ENCODE peak calls at places on chromosomes 13 and 19, in four cellular contexts. One of them, this sample, is unnamed.

GRCh38 chr19:47176627-47177090 is 46.0 kb downstream of the SAE1 start:
- DNase-seq in stomach: no peak
- DNase-seq in tibial nerve: peak
- DNase-seq in ovary: no peak
- DNase-seq in this sample: no peak

GRCh38 chr19:46076031-46076880 is 35.5 kb upstream of the IGFL4 start:
- DNase-seq in tibial nerve: no peak
- DNase-seq in stomach: no peak
- DNase-seq in ovary: no peak
- DNase-seq in this sample: no peak

GRCh38 chr19:41302624-41303351 is 7.2 kb upstream of the CCDC97 start:
- DNase-seq in stomach: no peak
- DNase-seq in ovary: no peak
- DNase-seq in tibial nerve: no peak
- DNase-seq in this sample: peak

GRCh38 chr19:55635856-55636440 is 4.9 kb upstream of the ZNF580 start:
- DNase-seq in ovary: no peak
- DNase-seq in stomach: no peak
- DNase-seq in tibial nerve: no peak
- DNase-seq in this sample: no peak

GRCh38 chr19:16051254-16052025 is 24.9 kb upstream of the TPM4 start:
- DNase-seq in ovary: no peak
- DNase-seq in stomach: no peak
- DNase-seq in tibial nerve: no peak
- DNase-seq in this sample: no peak

GRCh38 chr13:41267106-41267505 is 3.7 kb upstream of the MTRF1 start:
- DNase-seq in ovary: no peak
- DNase-seq in tibial nerve: no peak
- DNase-seq in stomach: no peak
- DNase-seq in this sample: no peak

GRCh38 chr19:10009269-10009665 is 1.0 kb downstream of the COL5A3 start:
- DNase-seq in stomach: peak
- DNase-seq in tibial nerve: peak
- DNase-seq in ovary: peak
- DNase-seq in this sample: peak

GRCh38 chr13:95296326-95296939 is 4.8 kb downstream of the ABCC4 start:
- DNase-seq in stomach: peak
- DNase-seq in ovary: no peak
- DNase-seq in tibial nerve: no peak
- DNase-seq in this sample: peak

GRCh38 chr19:2084993-2085720 is 11.0 kb downstream of the MOB3A start:
- DNase-seq in tibial nerve: peak
- DNase-seq in stomach: peak
- DNase-seq in ovary: no peak
- DNase-seq in this sample: peak

GRCh38 chr13:42548731-42549554 is 25.0 kb upstream of the TNFSF11 start:
- DNase-seq in ovary: no peak
- DNase-seq in tibial nerve: no peak
- DNase-seq in stomach: peak
- DNase-seq in this sample: peak

GRCh38 chr19:35963514-35963913 is 27.3 kb downstream of the LRFN3 start:
- DNase-seq in tibial nerve: no peak
- DNase-seq in stomach: no peak
- DNase-seq in ovary: peak
- DNase-seq in this sample: no peak

GRCh38 chr19:3480383-3481091 is at the start of gene SMIM24:
- DNase-seq in tibial nerve: no peak
- DNase-seq in stomach: peak
- DNase-seq in ovary: no peak
- DNase-seq in this sample: peak

GRCh38 chr19:47351545-47351944 is 2.4 kb downstream of the DHX34 start:
- DNase-seq in ovary: no peak
- DNase-seq in tibial nerve: no peak
- DNase-seq in stomach: no peak
- DNase-seq in this sample: no peak

GRCh38 chr19:2207991-2208860 is 27.9 kb downstream of the PLEKHJ1 start:
- DNase-seq in tibial nerve: peak
- DNase-seq in stomach: peak
- DNase-seq in ovary: no peak
- DNase-seq in this sample: peak

GRCh38 chr13:53170910-53171309 is 142.3 kb downstream of the OLFM4 start:
- DNase-seq in tibial nerve: no peak
- DNase-seq in ovary: no peak
- DNase-seq in stomach: no peak
- DNase-seq in this sample: no peak

GRCh38 chr19:18763674-18764590 is 27.2 kb downstream of the COMP start:
- DNase-seq in ovary: no peak
- DNase-seq in tibial nerve: no peak
- DNase-seq in stomach: no peak
- DNase-seq in this sample: no peak

GRCh38 chr19:7294571-7295212 is 478 bp upstream of the INSR start:
- DNase-seq in stomach: peak
- DNase-seq in tibial nerve: peak
- DNase-seq in ovary: peak
- DNase-seq in this sample: peak

GRCh38 chr19:54030895-54031586 is 32.7 kb downstream of the VSTM1 start:
- DNase-seq in tibial nerve: no peak
- DNase-seq in ovary: no peak
- DNase-seq in stomach: no peak
- DNase-seq in this sample: no peak

DNA sequence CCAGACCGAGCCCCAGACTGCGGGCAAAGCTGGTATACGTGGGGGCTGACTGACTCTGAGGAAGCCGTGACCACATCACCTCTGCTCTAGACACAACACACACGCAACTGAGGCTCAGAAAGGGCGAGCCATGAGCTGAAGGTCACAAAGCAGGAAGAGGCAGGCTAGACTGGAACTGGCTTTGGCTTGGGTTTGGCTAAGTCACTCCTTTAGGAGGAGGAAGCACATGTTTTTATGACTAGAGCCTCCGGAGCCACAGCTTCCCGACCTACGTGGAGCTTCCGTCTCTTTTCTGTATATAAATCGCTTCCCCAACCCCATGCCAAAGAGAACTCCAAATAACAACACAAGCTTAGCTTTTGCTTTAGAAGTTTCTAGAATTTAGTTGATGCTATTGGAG is 48.0 kb downstream of the RFX2 start:
- DNase-seq in ovary: peak
- DNase-seq in stomach: peak
- DNase-seq in tibial nerve: no peak
- DNase-seq in this sample: peak
- TF ChIP-seq EP300 in ovary: no peak
- TF ChIP-seq EP300 in stomach: no peak
- TF ChIP-seq EP300 in tibial nerve: no peak
- TF ChIP-seq EP300 in this sample: no peak

DNA sequence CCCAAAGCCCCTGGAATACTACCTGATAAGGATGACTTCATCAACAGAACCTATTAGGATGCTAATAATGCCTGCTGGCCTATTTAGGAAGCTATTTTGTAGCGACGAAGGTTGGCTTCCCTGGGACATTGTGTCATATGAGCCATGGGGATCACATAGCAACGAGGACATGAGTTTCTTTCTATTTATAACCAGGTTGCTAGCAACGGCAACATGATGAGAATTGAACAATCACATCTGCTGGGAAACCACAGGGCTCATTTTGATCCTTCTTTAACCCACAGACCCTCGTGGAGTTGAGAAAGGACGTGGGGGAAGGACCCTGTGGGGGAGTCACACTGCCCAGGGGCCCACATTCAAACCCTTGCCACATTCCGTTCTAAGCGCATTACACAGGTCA is 172.2 kb downstream of the COL4A1 start:
- DNase-seq in stomach: no peak
- DNase-seq in tibial nerve: no peak
- DNase-seq in ovary: no peak
- DNase-seq in this sample: no peak
- H3K4me3 ChIP-seq in stomach: no peak
- H3K4me3 ChIP-seq in tibial nerve: no peak
- H3K4me3 ChIP-seq in ovary: no peak
- H3K4me3 ChIP-seq in this sample: no peak

DNA sequence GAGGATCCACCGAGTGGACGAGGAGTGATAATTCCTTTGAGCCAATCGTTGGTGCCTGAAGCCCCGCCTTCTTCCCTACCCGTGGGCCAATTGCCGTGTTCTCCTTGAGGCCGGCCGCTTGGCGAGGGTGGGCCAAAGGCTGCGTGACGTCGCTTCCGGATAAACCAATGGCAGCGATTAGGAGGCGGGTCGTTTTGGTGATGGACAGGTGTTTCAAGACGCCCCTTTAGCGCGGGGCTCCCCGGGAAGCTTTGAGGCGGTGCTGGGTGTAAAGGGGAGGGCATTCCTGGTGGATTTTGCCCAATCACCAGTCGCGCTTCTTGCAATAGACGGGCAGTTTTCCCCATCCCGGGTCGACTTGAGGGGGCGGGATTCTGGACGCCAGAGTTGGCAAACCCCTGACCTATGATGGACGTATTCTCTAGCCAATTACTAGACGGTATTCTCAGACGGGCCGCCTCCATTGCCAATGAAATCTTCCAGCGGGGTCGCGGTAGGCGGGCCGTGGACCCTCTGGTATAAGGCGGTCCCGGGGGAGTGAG is 310 bp upstream of the PRMT1 start:
- DNase-seq in tibial nerve: peak
- DNase-seq in stomach: peak
- DNase-seq in ovary: peak
- DNase-seq in this sample: peak
- TF ChIP-seq EP300 in tibial nerve: no peak
- TF ChIP-seq EP300 in stomach: no peak
- TF ChIP-seq EP300 in ovary: peak
- TF ChIP-seq EP300 in this sample: no peak

GRCh38 chr19:30226464-30227070 is 145.6 kb upstream of the ZNF536 start:
- DNase-seq in stomach: no peak
- DNase-seq in ovary: no peak
- DNase-seq in tibial nerve: no peak
- DNase-seq in this sample: peak

GRCh38 chr19:30228113-30228725 is 144.0 kb upstream of the ZNF536 start:
- DNase-seq in stomach: no peak
- DNase-seq in ovary: no peak
- DNase-seq in tibial nerve: no peak
- DNase-seq in this sample: peak

GRCh38 chr19:30225615-30226463 is 146.3 kb upstream of the ZNF536 start:
- DNase-seq in tibial nerve: no peak
- DNase-seq in ovary: no peak
- DNase-seq in stomach: no peak
- DNase-seq in this sample: no peak

GRCh38 chr19:30227661-30228112 is 144.5 kb upstream of the ZNF536 start:
- DNase-seq in stomach: peak
- DNase-seq in tibial nerve: peak
- DNase-seq in ovary: peak
- DNase-seq in this sample: peak

GRCh38 chr19:30227071-30227621 is 145.0 kb upstream of the ZNF536 start:
- DNase-seq in ovary: no peak
- DNase-seq in tibial nerve: no peak
- DNase-seq in stomach: no peak
- DNase-seq in this sample: no peak
- H3K4me3 ChIP-seq in ovary: peak
- H3K4me3 ChIP-seq in tibial nerve: peak
- H3K4me3 ChIP-seq in stomach: peak
- H3K4me3 ChIP-seq in this sample: peak

GRCh38 chr13:114061047-114061446 is 71.4 kb downstream of the RASA3 start:
- DNase-seq in stomach: no peak
- DNase-seq in tibial nerve: no peak
- DNase-seq in ovary: no peak
- DNase-seq in this sample: no peak

GRCh38 chr13:114058051-114058867 is 74.2 kb downstream of the RASA3 start:
- DNase-seq in stomach: no peak
- DNase-seq in ovary: no peak
- DNase-seq in tibial nerve: no peak
- DNase-seq in this sample: no peak

GRCh38 chr13:114061746-114062145 is 70.7 kb downstream of the RASA3 start:
- DNase-seq in stomach: no peak
- DNase-seq in tibial nerve: no peak
- DNase-seq in ovary: no peak
- DNase-seq in this sample: no peak

GRCh38 chr13:114059428-114059827 is 73.0 kb downstream of the RASA3 start:
- DNase-seq in ovary: no peak
- DNase-seq in stomach: no peak
- DNase-seq in tibial nerve: no peak
- DNase-seq in this sample: no peak

GRCh38 chr13:114059946-114060860 is 72.2 kb downstream of the RASA3 start:
- DNase-seq in tibial nerve: peak
- DNase-seq in stomach: no peak
- DNase-seq in ovary: no peak
- DNase-seq in this sample: no peak
- TF ChIP-seq EP300 in tibial nerve: no peak
- TF ChIP-seq EP300 in stomach: no peak
- TF ChIP-seq EP300 in ovary: no peak
- TF ChIP-seq EP300 in this sample: no peak

DNA sequence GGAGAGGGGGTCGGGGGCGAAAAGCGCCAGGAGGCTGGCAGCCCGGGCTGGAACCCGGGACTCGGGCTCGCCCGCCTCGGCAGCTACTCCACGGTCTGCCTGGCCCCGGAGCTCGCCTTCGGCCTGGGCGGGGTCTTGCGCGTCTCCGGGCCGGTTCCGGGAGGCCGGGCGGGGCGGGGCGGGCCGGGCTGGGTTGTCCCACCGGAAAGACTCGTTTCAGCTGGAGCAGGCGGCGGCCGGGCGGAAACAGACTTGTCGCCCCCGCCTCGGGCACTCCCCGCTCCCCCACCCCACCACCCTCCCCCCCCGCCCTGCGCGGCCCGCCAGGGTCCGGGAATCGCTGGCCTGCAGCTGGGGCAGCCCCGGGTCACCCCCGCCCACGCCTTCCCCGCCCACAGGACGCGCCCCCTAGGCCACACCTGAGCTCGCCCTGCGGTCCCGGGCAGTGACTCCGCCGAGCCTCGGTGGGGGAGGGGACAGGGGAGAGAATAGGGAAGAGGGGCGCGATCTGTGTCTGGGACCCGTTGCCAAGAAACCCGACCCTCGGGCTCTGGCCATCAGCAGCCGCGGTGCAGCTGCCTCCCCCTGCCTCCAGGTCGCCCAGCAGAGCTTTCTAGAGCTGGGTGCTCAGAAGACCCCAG is 109.4 kb downstream of the KCTD15 start:
- DNase-seq in ovary: peak
- DNase-seq in stomach: peak
- DNase-seq in tibial nerve: no peak
- DNase-seq in this sample: peak
- H3K4me3 ChIP-seq in ovary: peak
- H3K4me3 ChIP-seq in stomach: peak
- H3K4me3 ChIP-seq in tibial nerve: peak
- H3K4me3 ChIP-seq in this sample: peak